ENCODE peak calls at places on chromosome 20, in five cellular contexts. H is trophoblast cell, O is neuronal stem cell, I is IMR-90, T is mesenchymal stem cell. A is an unnamed sample.

GRCh38 chr20:2754426-2754825 is 46.0 kb downstream of the CPXM1 start:
- DNase-seq in H (no peak), O (no peak), I (no peak), T (no peak), A (no peak)

GRCh38 chr20:44730441-44730840 is 15.2 kb upstream of the KCNK15 start:
- DNase-seq in H (peak), O (no peak), I (peak), T (peak), A (no peak)

GRCh38 chr20:45994761-45995160 is 13.9 kb upstream of the MMP9 start:
- DNase-seq in H (peak), O (no peak), I (no peak), T (no peak), A (no peak)

GRCh38 chr20:49288250-49288751 is 10.4 kb upstream of the ZNFX1 start:
- DNase-seq in H (peak), O (no peak), I (no peak), T (peak), A (no peak)

GRCh38 chr20:5148581-5148980 is 21.8 kb downstream of the CDS2 start:
- DNase-seq in H (no peak), O (no peak), I (no peak), T (no peak), A (no peak)

GRCh38 chr20:19210426-19211155 is 1.9 kb upstream of the SLC24A3 start:
- DNase-seq in H (peak), O (no peak), I (no peak), T (no peak), A (no peak)

GRCh38 chr20:16434087-16434664 is 139.1 kb downstream of the KIF16B start:
- DNase-seq in H (peak), O (peak), I (peak), T (peak), A (peak)

GRCh38 chr20:56391037-56391436 is 978 bp downstream of the AURKA start:
- DNase-seq in H (no peak), O (no peak), I (no peak), T (no peak), A (no peak)

GRCh38 chr20:472137-472846 is 10.0 kb upstream of the TBC1D20 start:
- DNase-seq in H (no peak), O (no peak), I (no peak), T (no peak), A (no peak)

GRCh38 chr20:18138639-18139583 is 1.2 kb downstream of the KAT14 start:
- DNase-seq in H (no peak), O (no peak), I (no peak), T (peak), A (no peak)

GRCh38 chr20:53751394-53752368 is 158.0 kb upstream of the ZNF217 start:
- DNase-seq in H (peak), O (no peak), I (no peak), T (peak), A (no peak)

GRCh38 chr20:58021481-58021880 is 207.0 kb downstream of the ANKRD60 start:
- DNase-seq in H (no peak), O (no peak), I (no peak), T (no peak), A (peak)

GRCh38 chr20:48769111-48769879 is 58.5 kb downstream of the PREX1 start:
- DNase-seq in H (peak), O (no peak), I (no peak), T (no peak), A (no peak)

GRCh38 chr20:7695622-7696021 is 244.6 kb downstream of the HAO1 start:
- DNase-seq in H (no peak), O (no peak), I (peak), T (peak), A (no peak)

GRCh38 chr20:44495802-44496481 is 20.3 kb downstream of the TTPAL start:
- DNase-seq in H (peak), O (no peak), I (peak), T (peak), A (no peak)

GRCh38 chr20:36071848-36072247 is 82.7 kb upstream of the EPB41L1 start:
- DNase-seq in H (no peak), O (no peak), I (no peak), T (no peak), A (no peak)

GRCh38 chr20:24991897-24992419 is 593 bp downstream of the APMAP start:
- DNase-seq in H (no peak), O (no peak), I (no peak), T (peak), A (no peak)

GRCh38 chr20:35006009-35006408 is 50.3 kb downstream of the MYH7B start:
- DNase-seq in H (no peak), O (no peak), I (no peak), T (no peak), A (peak)

GRCh38 chr20:46568570-46569129 is 18.2 kb upstream of the OCSTAMP start:
- DNase-seq in H (peak), O (no peak), I (peak), T (peak), A (no peak)

GRCh38 chr20:13717631-13718044 is 67.1 kb downstream of the ESF1 start:
- DNase-seq in H (no peak), O (no peak), I (no peak), T (no peak), A (no peak)

GRCh38 chr20:61288331-61288784 is 36.3 kb downstream of the CDH4 start:
- DNase-seq in H (no peak), O (no peak), I (no peak), T (no peak), A (no peak)

GRCh38 chr20:54355631-54356280 is 119.6 kb upstream of the DOK5 start:
- DNase-seq in H (no peak), O (no peak), I (peak), T (no peak), A (no peak)

GRCh38 chr20:58649288-58650180 is 1.5 kb upstream of the STX16 start:
- DNase-seq in H (no peak), O (peak), I (no peak), T (no peak), A (no peak)

GRCh38 chr20:14451458-14451857 is 114.0 kb upstream of the FLRT3 start:
- DNase-seq in H (peak), O (no peak), I (no peak), T (no peak), A (peak)

GRCh38 chr20:61159940-61160688 is 91.9 kb upstream of the CDH4 start:
- DNase-seq in H (no peak), O (no peak), I (no peak), T (no peak), A (no peak)

GRCh38 chr20:14991023-14991422 is 653.6 kb upstream of the FLRT3 start:
- DNase-seq in H (no peak), O (no peak), I (no peak), T (peak), A (no peak)

GRCh38 chr20:5031206-5031557 is 29.9 kb upstream of the SLC23A2 start:
- DNase-seq in H (peak), O (no peak), I (no peak), T (no peak), A (no peak)

GRCh38 chr20:59948828-59949720 is 8.9 kb downstream of the FAM217B start:
- DNase-seq in H (peak), O (no peak), I (peak), T (peak), A (no peak)

GRCh38 chr20:58471835-58472164 is 43.4 kb downstream of the APCDD1L start:
- DNase-seq in H (no peak), O (no peak), I (no peak), T (no peak), A (no peak)

GRCh38 chr20:21839982-21840381 is 134.5 kb downstream of the PAX1 start:
- DNase-seq in H (no peak), O (no peak), I (no peak), T (no peak), A (no peak)

GRCh38 chr20:20411841-20412240 is 43.9 kb downstream of the INSM1 start:
- DNase-seq in H (no peak), O (no peak), I (no peak), T (no peak), A (no peak)

GRCh38 chr20:61766921-61767610 is 298.6 kb downstream of the TAF4 start:
- DNase-seq in H (no peak), O (no peak), I (no peak), T (no peak), A (no peak)

GRCh38 chr20:14922503-14923267 is 585.3 kb upstream of the FLRT3 start:
- DNase-seq in H (no peak), O (no peak), I (no peak), T (no peak), A (no peak)

GRCh38 chr20:2692036-2692885 is at the start of gene EBF4:
- DNase-seq in H (peak), O (no peak), I (no peak), T (peak), A (peak)

GRCh38 chr20:41427833-41428232 is 61.2 kb upstream of the EMILIN3 start:
- DNase-seq in H (no peak), O (no peak), I (no peak), T (no peak), A (no peak)

GRCh38 chr20:50545123-50545522 is 34.9 kb downstream of the PTPN1 start:
- DNase-seq in H (no peak), O (no peak), I (no peak), T (no peak), A (no peak)

GRCh38 chr20:50546729-50547314 is 36.6 kb downstream of the PTPN1 start:
- DNase-seq in H (no peak), O (no peak), I (no peak), T (peak), A (no peak)

GRCh38 chr20:50550531-50550930 is 40.3 kb downstream of the PTPN1 start:
- DNase-seq in H (no peak), O (no peak), I (no peak), T (peak), A (no peak)

GRCh38 chr20:50548396-50548795 is 38.2 kb downstream of the PTPN1 start:
- DNase-seq in H (no peak), O (no peak), I (no peak), T (no peak), A (no peak)

GRCh38 chr20:50547956-50548355 is 37.8 kb downstream of the PTPN1 start:
- DNase-seq in H (no peak), O (no peak), I (no peak), T (no peak), A (no peak)
- H3K4ac ChIP-seq in H (no peak), O (no peak), I (no peak), T (no peak), A (no peak)

GRCh38 chr20:37411408-37412306 is 65.7 kb downstream of the SRC start:
- DNase-seq in H (no peak), O (no peak), I (no peak), T (no peak), A (no peak)
- H3K14ac ChIP-seq in H (no peak), O (peak), I (peak), T (peak), A (no peak)

GRCh38 chr20:38296433-38296832 is 7.5 kb upstream of the BPI start:
- DNase-seq in H (no peak), O (no peak), I (no peak), T (no peak), A (no peak)
- H3K4ac ChIP-seq in H (no peak), O (no peak), I (no peak), T (no peak), A (no peak)

DNA sequence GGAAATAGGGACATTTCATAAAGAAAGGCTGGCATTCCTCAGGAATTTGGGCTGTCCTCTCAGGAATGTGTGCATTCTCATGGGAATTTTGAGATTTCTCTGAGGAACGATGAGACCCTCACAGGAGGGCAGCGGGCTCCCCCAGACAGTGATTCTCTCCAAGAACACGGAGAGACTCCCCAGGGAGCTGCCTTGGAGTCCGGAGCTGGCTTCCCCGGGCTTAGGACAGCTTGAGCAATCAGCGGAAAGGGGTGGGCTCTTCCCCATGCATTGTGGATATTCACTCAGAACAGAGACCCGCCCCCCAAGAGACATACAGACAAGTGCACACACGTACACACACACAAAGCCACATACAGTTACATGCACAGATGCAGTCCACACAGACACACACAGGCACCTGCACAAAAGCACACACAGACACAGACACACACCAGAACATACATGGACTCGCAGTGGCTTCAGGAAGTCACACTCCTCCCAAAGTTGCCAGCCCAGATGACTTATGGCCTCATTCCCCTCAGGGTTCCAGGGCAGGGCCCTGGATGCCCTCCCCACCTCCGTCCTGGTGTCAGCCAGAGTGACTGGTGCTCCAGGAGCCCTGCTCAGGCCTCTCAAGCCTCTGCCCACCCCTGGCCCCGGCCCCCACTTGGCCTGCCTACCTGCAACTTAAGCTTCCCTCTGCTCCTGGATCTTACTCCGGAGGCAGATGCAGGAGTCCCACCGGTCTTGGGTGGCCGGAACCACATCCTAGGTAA is 34.9 kb upstream of the BPIFA2 start:
- DNase-seq in H (no peak), O (peak), I (no peak), T (no peak), A (no peak)
- H3K14ac ChIP-seq in H (no peak), O (no peak), I (no peak), T (no peak), A (no peak)

GRCh38 chr20:51326241-51326819 is 216.2 kb downstream of the NFATC2 start:
- DNase-seq in H (peak), O (peak), I (peak), T (peak), A (peak)
- H3K4ac ChIP-seq in H (no peak), O (no peak), I (peak), T (no peak), A (no peak)

GRCh38 chr20:30594112-30594511 is 663.4 kb upstream of the DEFB115 start:
- DNase-seq in H (no peak), O (no peak), I (no peak), T (no peak), A (no peak)
- H3K14ac ChIP-seq in H (no peak), O (no peak), I (no peak), T (no peak), A (no peak)

DNA sequence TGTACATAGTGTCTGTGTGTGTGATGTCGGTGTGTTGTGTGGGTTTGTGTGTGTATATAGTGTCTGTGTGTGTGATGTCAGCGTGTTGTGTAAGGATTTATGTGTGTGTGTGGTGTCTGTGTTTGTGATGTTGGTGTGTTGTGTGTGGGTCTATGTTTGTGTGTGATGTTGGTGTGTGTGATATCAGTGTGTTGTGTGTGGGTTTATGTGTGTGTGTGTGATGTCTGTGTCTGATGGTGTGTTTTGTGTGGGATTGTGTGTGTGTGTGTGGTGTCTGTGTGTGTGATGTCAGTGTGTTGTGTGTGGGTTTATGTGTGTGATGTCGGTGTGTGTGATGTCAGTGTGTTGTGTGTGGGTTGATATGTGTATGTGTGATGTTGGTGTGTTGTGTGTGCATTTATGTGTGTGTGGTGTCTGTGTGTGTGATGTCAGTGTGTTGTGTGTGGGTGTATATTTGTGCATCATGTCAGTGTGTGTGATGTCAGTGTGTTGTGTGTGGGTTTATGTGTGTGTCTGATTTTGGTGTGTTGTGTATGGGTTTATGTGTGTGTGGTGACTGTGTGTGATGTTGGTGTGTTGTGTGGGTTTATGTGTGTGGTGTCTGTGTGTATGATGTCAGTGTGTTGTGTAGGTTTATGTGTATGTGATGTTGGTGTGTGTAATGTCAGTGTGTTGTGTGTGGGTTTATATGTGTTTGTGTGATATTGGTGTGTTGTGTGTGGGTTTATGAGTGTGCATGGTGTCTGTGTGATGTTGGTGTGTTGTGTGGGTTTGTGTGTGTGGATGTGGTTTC is 102.4 kb upstream of the CD93 start:
- DNase-seq in H (no peak), O (no peak), I (no peak), T (no peak), A (no peak)
- H3K4ac ChIP-seq in H (no peak), O (no peak), I (no peak), T (no peak), A (no peak)

DNA sequence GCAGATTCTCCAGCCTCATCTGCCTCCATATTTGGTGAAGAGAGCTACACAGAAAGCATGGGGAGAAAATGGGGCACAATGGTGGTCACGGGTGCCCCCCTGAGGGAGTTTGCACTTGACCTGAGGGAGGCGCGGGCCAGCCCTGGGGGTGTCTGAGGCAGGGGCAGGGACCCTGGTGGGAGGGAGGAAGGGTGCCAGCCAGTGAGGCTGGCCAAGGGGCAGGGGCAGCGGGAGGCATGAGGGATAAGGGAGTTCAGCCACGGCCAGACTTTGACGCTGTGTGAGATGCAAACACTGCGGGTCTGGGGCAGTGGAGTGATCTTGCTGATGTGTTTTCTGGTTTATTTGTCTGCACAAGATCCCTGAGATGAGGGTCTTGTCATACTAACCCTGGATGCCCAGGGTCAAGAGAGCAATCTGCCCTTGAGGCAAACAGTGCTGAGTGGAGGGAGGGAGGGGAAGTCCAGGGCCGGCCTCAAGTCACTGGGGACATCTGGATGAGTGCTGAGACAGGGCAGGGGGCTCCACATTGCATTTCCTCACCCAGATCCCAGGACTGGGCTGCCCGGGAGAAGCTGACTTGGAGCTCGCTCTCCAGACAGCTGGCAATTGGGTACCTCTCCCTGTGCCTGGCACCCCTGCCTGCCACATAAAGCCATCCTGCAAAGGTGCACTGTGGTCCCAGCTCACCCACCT is 8.8 kb upstream of the PCMTD2 start:
- DNase-seq in H (no peak), O (no peak), I (no peak), T (no peak), A (peak)
- H3K14ac ChIP-seq in H (no peak), O (no peak), I (no peak), T (no peak), A (no peak)

DNA sequence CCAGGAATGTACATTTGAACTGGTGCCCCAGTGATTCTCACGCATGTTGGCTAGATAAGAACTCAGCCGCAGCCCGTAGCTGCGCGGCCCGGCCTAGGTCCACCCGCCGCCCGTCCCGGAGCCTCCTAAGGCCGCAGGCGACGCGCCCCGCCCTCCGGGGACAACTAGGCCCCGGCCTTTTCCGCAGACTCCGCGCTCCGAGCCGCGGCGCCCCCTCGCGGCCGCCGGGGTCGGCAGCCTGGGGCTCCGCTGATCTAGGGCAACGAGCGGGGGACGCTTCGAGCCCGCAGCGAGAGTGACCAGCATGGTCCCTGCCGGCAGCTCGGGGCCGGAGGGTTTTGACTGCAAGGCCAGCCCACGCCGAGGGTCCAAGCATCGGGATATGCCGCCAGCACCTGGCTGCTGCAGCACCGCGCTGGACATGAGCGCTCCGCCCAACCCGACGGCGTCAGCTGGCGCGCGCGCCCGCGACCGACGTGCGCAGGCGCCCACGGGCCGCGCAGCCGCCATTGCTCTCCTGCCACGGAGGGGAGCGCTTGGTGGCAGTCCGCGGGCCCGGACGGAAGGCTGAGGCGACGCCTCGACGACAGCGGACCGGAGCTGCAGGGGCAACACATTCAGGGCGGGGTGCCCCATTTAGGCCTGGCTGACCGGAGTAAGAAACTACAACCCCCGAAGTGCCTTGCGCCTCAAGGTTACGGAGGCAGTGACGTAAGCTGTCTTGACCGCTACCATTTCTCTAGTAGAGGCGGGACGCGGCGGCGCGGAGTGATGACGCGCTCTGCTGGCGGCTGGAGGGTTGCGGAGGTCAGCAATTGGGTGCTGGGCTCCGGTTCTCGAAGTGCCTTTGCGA is at the start of gene AP5S1:
- DNase-seq in H (peak), O (peak), I (peak), T (peak), A (peak)
- H3K4ac ChIP-seq in H (peak), O (no peak), I (peak), T (peak), A (no peak)

A was measured in H9.